ENCODE peak calls at places on chromosomes 2 and 18, in nine cellular contexts. F is CD8-positive, alpha-beta memory T cell; J is GM12865; R is GM12864; Y is EL; K is astrocyte of the spinal cord; D is activated naive CD4-positive, alpha-beta T cell; L is NCI-H1105; M is DND-41. T is an unnamed sample.

GRCh38 chr2:45194611-45195010 is 185.4 kb upstream of the SIX2 start:
- DNase-seq in K (no peak), Y (no peak), D (no peak), F (no peak), R (no peak), J (no peak), M (no peak), L (no peak), T (no peak)

GRCh38 chr2:234556848-234557573 is 60.1 kb upstream of the ARL4C start:
- DNase-seq in J (no peak), L (no peak), D (no peak), F (no peak), Y (peak; percentile 33), K (peak; percentile 52), R (no peak), M (no peak), T (no peak)

GRCh38 chr18:28476302-28476701 is 299.4 kb upstream of the CDH2 start:
- DNase-seq in L (no peak), J (no peak), D (no peak), M (no peak), Y (no peak), R (no peak), K (no peak), F (no peak), T (no peak)

GRCh38 chr18:24500766-24501165 is 40.3 kb downstream of the HRH4 start:
- DNase-seq in K (no peak), R (no peak), J (no peak), Y (no peak), L (no peak), M (no peak), D (no peak), F (no peak), T (no peak)

GRCh38 chr2:23926289-23926749 is 604 bp downstream of the ATAD2B start:
- DNase-seq in J (no peak), Y (peak; percentile 39), R (no peak), M (no peak), D (no peak), F (no peak), L (no peak), K (no peak), T (peak; percentile 51)

GRCh38 chr2:141331127-141331526 is 799.7 kb downstream of the LRP1B start:
- DNase-seq in F (no peak), R (no peak), L (no peak), J (no peak), M (no peak), K (peak; percentile 80), D (no peak), Y (peak; percentile 49), T (no peak)

GRCh38 chr18:27605107-27605834 is 420.2 kb upstream of the CHST9 start:
- DNase-seq in K (peak; percentile 82), J (peak; percentile 62), Y (peak; percentile 74), F (no peak), M (peak; percentile 67), R (no peak), L (peak; percentile 84), D (no peak), T (peak; percentile 67)

GRCh38 chr2:170715932-170716777 is 1.0 kb downstream of the SP5 start:
- DNase-seq in L (no peak), Y (no peak), R (no peak), J (no peak), M (no peak), K (no peak), F (peak; percentile 5), D (no peak), T (no peak)

GRCh38 chr2:224009605-224010330 is 29.3 kb downstream of the SERPINE2 start:
- DNase-seq in M (no peak), R (no peak), D (no peak), Y (peak; percentile 6), F (no peak), J (no peak), L (no peak), K (peak; percentile 41), T (no peak)

GRCh38 chr2:196263181-196263747 is 91.9 kb upstream of the STK17B start:
- DNase-seq in L (no peak), K (peak; percentile 81), F (peak; percentile 81), Y (peak; percentile 77), R (no peak), D (no peak), M (peak; percentile 86), J (peak; percentile 82), T (peak; percentile 95)

GRCh38 chr18:62387257-62387656 is 62.1 kb downstream of the TNFRSF11A start:
- DNase-seq in F (no peak), D (no peak), L (no peak), J (no peak), Y (no peak), K (no peak), R (no peak), M (no peak), T (no peak)

GRCh38 chr2:186459009-186459408 is 27.1 kb upstream of the ZC3H15 start:
- DNase-seq in R (no peak), K (peak; percentile 10), D (no peak), Y (peak; percentile 6), F (no peak), L (no peak), M (no peak), J (peak; percentile 26), T (peak; percentile 37)

GRCh38 chr2:240213476-240214391 is 73.3 kb upstream of the OTOS start:
- DNase-seq in F (no peak), J (no peak), Y (no peak), M (no peak), L (no peak), K (no peak), D (no peak), R (no peak), T (no peak)

GRCh38 chr2:207529330-207530159 is at the start of gene CREB1:
- DNase-seq in F (peak; percentile 100), M (peak; percentile 99), R (peak; percentile 94), Y (peak; percentile 98), J (peak; percentile 99), K (peak; percentile 99), L (peak; percentile 89), D (peak; percentile 100), T (peak; percentile 97)

GRCh38 chr2:9310390-9310789 is 103.8 kb downstream of the ASAP2 start:
- DNase-seq in M (no peak), L (no peak), Y (peak; percentile 89), F (no peak), J (no peak), K (peak; percentile 82), R (no peak), D (no peak), T (peak; percentile 44)

GRCh38 chr2:14401838-14402237 is 230.7 kb upstream of the LRATD1 start:
- DNase-seq in R (no peak), L (peak; percentile 84), M (no peak), F (no peak), D (no peak), K (no peak), J (no peak), Y (no peak), T (no peak)

T was measured in RPMI8226.